ENCODE peak calls at places on chromosomes 1 and 21, in ten cellular contexts. S, C, N, Z, L, R, H, U, M and V are unnamed samples.

GRCh38 chr1:33849206-33849605 is 14.7 kb upstream of the HMGB4 start:
- DNase-seq in N (no peak), R (no peak), L (no peak), M (no peak), Z (no peak), C (no peak), H (no peak), U (no peak), S (no peak), V (no peak)

GRCh38 chr1:65681101-65681500 is 111.6 kb upstream of the PDE4B start:
- DNase-seq in R (no peak), S (peak; percentile 7), M (no peak), C (no peak), Z (no peak), N (peak; percentile 16), U (no peak), H (peak; percentile 61), L (no peak), V (no peak)

GRCh38 chr1:230857822-230858221 is 10.5 kb downstream of the C1orf198 start:
- DNase-seq in L (no peak), M (no peak), U (no peak), S (peak; percentile 24), H (no peak), R (no peak), Z (no peak), N (no peak), C (no peak), V (no peak)

GRCh38 chr1:62131093-62131725 is 63.4 kb upstream of the L1TD1 start:
- DNase-seq in R (peak; percentile 36), Z (no peak), M (no peak), N (peak; percentile 33), C (no peak), H (peak; percentile 77), L (no peak), S (peak; percentile 83), U (peak; percentile 46), V (no peak)

GRCh38 chr1:8671313-8671917 is 146.0 kb downstream of the RERE start:
- DNase-seq in L (no peak), Z (no peak), H (peak; percentile 71), C (no peak), U (peak; percentile 51), M (peak; percentile 49), R (peak; percentile 56), S (peak; percentile 91), N (no peak), V (no peak)

GRCh38 chr1:236953161-236953560 is 51.1 kb downstream of the MT1HL1 start:
- DNase-seq in H (no peak), M (no peak), C (no peak), S (no peak), R (no peak), Z (no peak), L (no peak), U (no peak), N (no peak), V (no peak)

GRCh38 chr1:241156231-241156965 is 200.6 kb downstream of the RGS7 start:
- DNase-seq in U (peak; percentile 82), M (peak; percentile 74), Z (no peak), S (no peak), C (no peak), H (peak; percentile 97), N (no peak), R (peak; percentile 79), L (no peak), V (no peak)

GRCh38 chr1:91724644-91725043 is 161.3 kb downstream of the TGFBR3 start:
- DNase-seq in H (no peak), L (no peak), C (no peak), S (no peak), U (no peak), N (no peak), M (no peak), R (no peak), Z (no peak), V (no peak)

GRCh38 chr1:76951185-76951584 is 83.9 kb downstream of the ST6GALNAC5 start:
- DNase-seq in C (no peak), L (no peak), U (no peak), H (peak; percentile 55), N (no peak), Z (no peak), M (no peak), S (no peak), R (no peak), V (no peak)

GRCh38 chr1:32761253-32761877 is 55.8 kb downstream of the YARS1 start:
- DNase-seq in H (peak; percentile 95), M (peak; percentile 88), L (peak; percentile 69), Z (no peak), U (peak; percentile 80), C (no peak), R (peak; percentile 91), S (peak; percentile 76), N (no peak), V (no peak)

GRCh38 chr1:100353073-100353801 is 931 bp downstream of the CDC14A start:
- DNase-seq in S (no peak), R (peak; percentile 46), Z (peak; percentile 70), N (no peak), L (peak; percentile 49), M (no peak), H (no peak), C (no peak), U (peak; percentile 57), V (no peak)

GRCh38 chr1:188433428-188433827 is 1604.7 kb downstream of the PLA2G4A start:
- DNase-seq in U (no peak), S (no peak), L (no peak), C (no peak), Z (no peak), N (no peak), R (no peak), H (peak; percentile 11), M (no peak), V (no peak)

GRCh38 chr1:106564192-106564591 is 492.3 kb upstream of the PRMT6 start:
- DNase-seq in R (no peak), Z (no peak), U (no peak), S (no peak), N (no peak), M (no peak), L (no peak), H (no peak), C (no peak), V (no peak)

GRCh38 chr21:29860346-29860745 is 79.5 kb downstream of the GRIK1 start:
- DNase-seq in U (no peak), N (no peak), H (no peak), Z (no peak), S (no peak), M (no peak), L (no peak), C (no peak), R (no peak), V (no peak)

GRCh38 chr21:15521644-15522001 is 208.2 kb upstream of the USP25 start:
- DNase-seq in C (no peak), M (no peak), S (no peak), H (no peak), R (no peak), N (no peak), U (no peak), L (no peak), Z (no peak), V (no peak)

GRCh38 chr21:15517394-15517793 is 212.4 kb upstream of the USP25 start:
- DNase-seq in L (no peak), C (no peak), S (no peak), Z (no peak), R (no peak), M (no peak), N (no peak), H (no peak), U (no peak), V (no peak)

GRCh38 chr21:15522148-15522547 is 207.6 kb upstream of the USP25 start:
- DNase-seq in S (no peak), M (no peak), L (no peak), Z (no peak), R (no peak), N (no peak), C (no peak), H (no peak), U (no peak), V (no peak)

GRCh38 chr21:15524855-15525254 is 204.9 kb upstream of the USP25 start:
- DNase-seq in M (no peak), U (no peak), H (no peak), R (no peak), Z (no peak), L (no peak), N (no peak), C (no peak), S (no peak), V (no peak)

GRCh38 chr21:15520811-15521643 is 208.8 kb upstream of the USP25 start:
- DNase-seq in L (no peak), C (no peak), H (peak; percentile 43), Z (no peak), M (no peak), U (no peak), N (no peak), S (no peak), R (no peak), V (no peak)
- TF ChIP-seq CTCF in L (no peak), C (no peak), H (peak; percentile 58), Z (peak; percentile 7), M (no peak), U (no peak), N (peak; percentile 52), S (peak; percentile 35), R (no peak), V (peak; percentile 18)

GRCh38 chr1:186680031-186681012 is at the start of gene PTGS2:
- DNase-seq in R (peak; percentile 64), Z (peak; percentile 83), N (peak; percentile 96), M (peak; percentile 70), C (peak; percentile 49), H (peak; percentile 55), L (peak; percentile 66), S (peak; percentile 98), U (peak; percentile 80), V (peak; percentile 15)
- TF ChIP-seq CTCF in R (peak; percentile 28), Z (no peak), N (peak; percentile 51), M (no peak), C (peak; percentile 20), H (peak; percentile 47), L (no peak), S (peak; percentile 56), U (peak; percentile 31), V (no peak)

GRCh38 chr1:150829751-150830150 is 21.7 kb upstream of the CTSK start:
- DNase-seq in U (no peak), S (no peak), Z (no peak), C (no peak), L (no peak), R (no peak), M (no peak), H (peak; percentile 18), N (no peak), V (no peak)
- TF ChIP-seq CTCF in U (no peak), S (peak; percentile 48), Z (peak; percentile 15), C (peak; percentile 56), L (no peak), R (no peak), M (no peak), H (peak; percentile 55), N (peak; percentile 22), V (no peak)

DNA sequence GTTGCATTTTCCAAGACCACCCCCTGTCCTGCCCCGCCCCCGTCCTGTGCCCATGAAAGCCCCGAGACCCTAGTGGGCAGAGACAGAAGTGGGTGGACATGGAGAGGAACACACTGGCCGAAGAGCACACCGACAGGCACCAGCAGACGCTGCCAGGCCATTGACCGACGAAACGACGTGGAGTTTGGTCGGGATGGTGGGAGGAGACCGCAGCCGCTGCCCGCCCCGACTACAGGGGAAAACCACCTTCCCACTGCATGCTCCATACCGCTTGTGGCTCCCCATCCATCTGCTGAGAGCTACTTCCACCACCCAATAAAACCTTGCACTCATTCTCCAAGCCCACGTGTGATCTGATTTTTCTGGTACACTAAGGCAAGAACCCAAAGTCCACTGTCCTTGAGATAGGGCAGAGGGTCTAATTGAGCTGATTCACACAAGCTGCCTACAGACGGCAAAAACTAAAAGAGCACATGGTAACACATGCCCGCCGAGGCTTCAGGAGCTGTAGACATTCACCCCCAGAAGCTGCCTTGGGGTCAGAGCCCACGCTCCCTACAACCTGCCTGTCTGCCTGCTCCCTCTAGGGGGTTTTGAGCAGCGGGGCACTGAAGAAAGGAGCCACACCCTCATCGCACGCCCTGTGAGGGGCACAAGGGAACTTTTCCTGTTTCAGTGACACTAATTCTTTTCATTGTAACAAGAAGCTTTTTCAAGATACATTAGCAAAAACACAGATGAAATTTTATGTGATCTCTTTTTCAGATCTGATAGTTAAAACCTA is 81.2 kb upstream of the RAB3GAP2 start:
- DNase-seq in Z (no peak), L (no peak), C (no peak), U (no peak), R (no peak), N (no peak), H (no peak), S (no peak), M (no peak), V (no peak)
- TF ChIP-seq CTCF in Z (no peak), L (no peak), C (no peak), U (no peak), R (no peak), N (peak; percentile 12), H (no peak), S (no peak), M (no peak), V (no peak)